ENCODE peak calls at places on chromosome 1, in five cellular contexts. Z, O, W, A and G are unnamed samples.
A peak's percentile ranks its signal among the peaks of the same experiment; 100 is the strongest.

GRCh38 chr1:86596891-86597290 is 50.0 kb downstream of the CLCA4 start:
- DNase-seq in Z (no peak), O (no peak), W (no peak), A (no peak), G (no peak)

GRCh38 chr1:171245458-171246064 is 2.7 kb upstream of the FMO1 start:
- DNase-seq in Z (peak; percentile 48), O (peak; percentile 36), W (peak; percentile 42), A (peak; percentile 27), G (peak; percentile 59)

GRCh38 chr1:70487471-70487840 is 76.4 kb downstream of the CTH start:
- DNase-seq in Z (no peak), O (no peak), W (peak; percentile 16), A (peak; percentile 0), G (no peak)

GRCh38 chr1:109017134-109017533 is 24.8 kb downstream of the WDR47 start:
- DNase-seq in Z (no peak), O (no peak), W (no peak), A (no peak), G (no peak)

GRCh38 chr1:22749919-22750670 is 39.5 kb downstream of the EPHB2 start:
- DNase-seq in Z (peak; percentile 89), O (no peak), W (no peak), A (peak; percentile 98), G (peak; percentile 58)

GRCh38 chr1:236289492-236290131 is 7.9 kb upstream of the ERO1B start:
- DNase-seq in Z (no peak), O (no peak), W (no peak), A (no peak), G (no peak)

GRCh38 chr1:77047978-77048614 is 171.1 kb downstream of the PIGK start:
- DNase-seq in Z (no peak), O (no peak), W (no peak), A (no peak), G (no peak)

GRCh38 chr1:150320667-150320978 is 710 bp upstream of the PRPF3 start:
- DNase-seq in Z (no peak), O (no peak), W (no peak), A (no peak), G (no peak)

GRCh38 chr1:236167578-236167977 is 25.2 kb downstream of the GPR137B start:
- DNase-seq in Z (no peak), O (no peak), W (no peak), A (no peak), G (no peak)

GRCh38 chr1:234093107-234093506 is 188.6 kb downstream of the SLC35F3 start:
- DNase-seq in Z (no peak), O (no peak), W (no peak), A (no peak), G (no peak)

GRCh38 chr1:234093741-234094140 is 189.3 kb downstream of the SLC35F3 start:
- DNase-seq in Z (no peak), O (no peak), W (no peak), A (no peak), G (no peak)

GRCh38 chr1:234090212-234091064 is 186.0 kb downstream of the SLC35F3 start:
- DNase-seq in Z (no peak), O (no peak), W (no peak), A (no peak), G (no peak)

GRCh38 chr1:234091065-234091401 is 186.6 kb downstream of the SLC35F3 start:
- DNase-seq in Z (no peak), O (no peak), W (no peak), A (no peak), G (no peak)

DNA sequence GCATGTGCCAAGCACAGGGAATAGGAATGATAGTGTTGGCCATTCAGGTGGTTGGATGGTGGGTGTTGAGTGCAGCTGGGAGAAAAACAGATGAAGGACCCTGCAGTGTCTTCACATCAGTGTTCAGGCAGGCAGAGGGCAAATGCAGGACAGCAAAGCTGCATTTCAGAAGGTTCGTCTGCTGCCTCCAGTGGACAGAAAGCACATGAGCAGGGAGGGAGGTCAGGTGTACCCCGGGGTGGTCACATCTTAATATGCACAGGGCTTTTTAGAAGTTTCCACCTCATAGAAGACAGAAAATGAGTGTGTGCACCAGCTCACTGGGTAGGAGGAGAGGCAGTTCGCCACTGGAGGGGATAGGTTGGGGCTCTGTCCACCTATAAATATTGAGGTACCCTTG is 184.9 kb downstream of the SLC35F3 start:
- DNase-seq in Z (no peak), O (peak; percentile 46), W (peak; percentile 23), A (no peak), G (peak; percentile 8)
- TF ChIP-seq CTCF in Z (peak; percentile 15), O (peak; percentile 30), W (peak; percentile 13), A (no peak), G (no peak)

GRCh38 chr1:234405676-234406075 is 32.4 kb downstream of the COA6 start:
- DNase-seq in Z (no peak), O (no peak), W (no peak), A (no peak), G (no peak)

GRCh38 chr1:234412830-234413229 is 39.6 kb downstream of the COA6 start:
- DNase-seq in Z (no peak), O (no peak), W (no peak), A (no peak), G (no peak)

GRCh38 chr1:234406871-234407270 is 33.6 kb downstream of the COA6 start:
- DNase-seq in Z (no peak), O (no peak), W (no peak), A (peak; percentile 8), G (no peak)

GRCh38 chr1:234408757-234409156 is 35.5 kb downstream of the COA6 start:
- DNase-seq in Z (no peak), O (no peak), W (no peak), A (no peak), G (no peak)

GRCh38 chr1:234409328-234409727 is 36.1 kb downstream of the COA6 start:
- DNase-seq in Z (no peak), O (no peak), W (no peak), A (peak; percentile 8), G (no peak)
- TF ChIP-seq CTCF in Z (peak; percentile 5), O (no peak), W (no peak), A (no peak), G (no peak)

GRCh38 chr1:89780721-89781120 is 40.1 kb upstream of the LRRC8D start:
- DNase-seq in Z (peak; percentile 62), O (no peak), W (no peak), A (peak; percentile 69), G (peak; percentile 10)
- TF ChIP-seq CTCF in Z (peak; percentile 40), O (no peak), W (no peak), A (peak; percentile 54), G (peak; percentile 26)

GRCh38 chr1:106268070-106268469 is 788.4 kb upstream of the PRMT6 start:
- DNase-seq in Z (peak; percentile 13), O (peak; percentile 10), W (peak; percentile 52), A (no peak), G (no peak)
- TF ChIP-seq CTCF in Z (peak; percentile 26), O (no peak), W (no peak), A (no peak), G (no peak)

GRCh38 chr1:42479621-42480020 is 16.5 kb downstream of the CCDC30 start:
- DNase-seq in Z (no peak), O (no peak), W (no peak), A (peak; percentile 19), G (no peak)
- TF ChIP-seq CTCF in Z (peak; percentile 17), O (no peak), W (peak; percentile 46), A (no peak), G (no peak)

DNA sequence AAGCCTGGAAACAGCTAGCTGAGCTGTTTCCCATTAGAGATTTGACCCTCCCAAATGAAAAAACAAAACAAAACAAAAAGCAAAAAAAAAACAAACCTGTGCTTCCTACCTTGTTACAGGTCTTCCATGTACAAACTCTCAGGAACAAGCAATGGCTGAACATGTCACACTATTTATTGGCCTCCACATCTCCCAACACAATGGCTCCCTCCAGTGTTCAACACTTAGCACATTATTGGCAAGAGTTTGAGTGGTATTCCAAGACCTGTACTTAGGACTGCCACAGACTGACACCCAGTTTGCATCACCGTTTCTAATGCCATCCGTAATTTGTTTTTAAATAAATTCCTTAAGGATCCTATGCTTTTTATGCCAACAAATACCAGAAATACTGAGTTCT is 195.0 kb upstream of the OLFM3 start:
- DNase-seq in Z (peak; percentile 5), O (no peak), W (peak; percentile 38), A (no peak), G (peak; percentile 19)
- TF ChIP-seq CTCF in Z (peak; percentile 15), O (peak; percentile 45), W (peak; percentile 37), A (peak; percentile 13), G (no peak)

DNA sequence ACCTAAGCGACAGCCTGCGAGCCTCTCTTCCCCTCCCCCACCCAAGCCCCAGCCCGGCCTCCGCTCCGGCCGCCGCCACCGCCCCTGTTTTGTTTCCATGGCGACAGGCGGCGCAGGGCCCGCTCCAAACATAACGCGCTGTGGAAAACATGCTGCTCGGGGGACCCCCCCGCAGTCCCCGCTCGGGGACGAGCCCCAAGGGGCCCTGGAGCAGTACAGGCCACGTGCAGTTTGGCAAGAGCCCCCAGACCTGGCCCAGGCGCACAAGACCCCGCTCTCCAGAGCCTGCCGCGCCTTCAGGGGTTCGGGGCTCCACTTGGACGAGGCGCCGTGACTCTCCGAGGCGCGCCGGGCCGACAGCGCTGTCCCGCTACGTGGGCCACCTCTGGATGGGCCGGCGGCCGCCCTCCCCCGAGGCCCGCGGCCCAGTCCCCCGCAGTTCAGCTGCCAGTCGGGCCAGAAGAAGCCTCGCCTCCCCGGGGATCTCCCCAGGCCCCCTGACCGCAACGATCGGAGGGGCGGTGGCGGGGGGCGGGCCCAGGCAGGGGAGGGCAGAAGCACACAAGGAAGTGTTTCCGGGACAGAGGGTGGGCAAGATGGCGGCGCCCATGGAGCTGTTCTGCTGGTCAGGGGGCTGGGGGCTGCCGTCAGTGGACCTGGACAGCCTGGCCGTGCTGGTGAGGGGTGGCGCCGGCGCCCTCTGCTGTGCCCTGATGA is at the start of gene MTX1:
- DNase-seq in Z (peak; percentile 89), O (peak; percentile 88), W (peak; percentile 91), A (peak; percentile 68), G (peak; percentile 87)
- TF ChIP-seq CTCF in Z (no peak), O (no peak), W (no peak), A (no peak), G (no peak)

DNA sequence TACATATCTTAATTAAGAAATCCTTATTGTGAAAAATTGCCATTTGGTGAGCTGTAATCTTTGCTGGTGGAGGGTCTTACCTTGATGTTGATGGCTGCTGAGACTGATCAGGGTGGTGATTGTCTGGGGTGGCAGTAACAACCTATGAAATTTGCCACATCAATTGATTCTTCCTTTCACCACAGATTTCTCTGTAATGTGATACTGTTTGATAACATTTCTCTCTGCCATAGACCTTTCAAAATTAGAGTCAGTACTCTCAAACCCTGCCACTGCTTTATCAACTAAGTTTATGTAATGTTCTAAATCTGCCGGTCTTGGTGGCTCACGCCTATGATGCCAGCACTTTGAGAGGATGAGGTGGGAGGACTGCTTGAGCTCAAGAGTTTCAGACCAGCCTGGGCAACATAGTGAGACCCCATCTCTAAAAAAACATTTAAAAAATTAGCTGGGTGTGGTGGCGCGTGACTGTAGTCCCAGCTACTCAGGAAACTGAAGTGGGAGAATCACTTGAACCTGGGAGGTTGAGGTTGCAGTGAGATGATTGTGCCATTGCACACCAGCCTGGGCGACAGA is 5.0 kb downstream of the KPNA6 start:
- DNase-seq in Z (no peak), O (no peak), W (no peak), A (no peak), G (no peak)
- TF ChIP-seq CTCF in Z (no peak), O (no peak), W (no peak), A (no peak), G (no peak)